ENCODE peak calls at places on chromosomes 4 and X, in six cellular contexts. One of them, this sample, is unnamed.
A peak's percentile ranks its signal among the peaks of the same experiment; 100 is the strongest.

GRCh38 chr4:104571341-104571740 is 76.6 kb upstream of the CXXC4 start:
- DNase-seq in EH: no peak
- DNase-seq in putamen: no peak
- DNase-seq in astrocyte of the hippocampus: peak; percentile 41
- DNase-seq in ovary: no peak
- DNase-seq in GM03348: no peak
- DNase-seq in this sample: no peak

GRCh38 chrX:69027181-69028005 is 137.9 kb downstream of the PJA1 start:
- DNase-seq in EH: peak; percentile 48
- DNase-seq in putamen: no peak
- DNase-seq in astrocyte of the hippocampus: peak; percentile 73
- DNase-seq in ovary: no peak
- DNase-seq in GM03348: no peak
- DNase-seq in this sample: no peak

GRCh38 chrX:9466711-9467110 is 1.9 kb downstream of the TBL1X start:
- DNase-seq in EH: no peak
- DNase-seq in putamen: no peak
- DNase-seq in astrocyte of the hippocampus: no peak
- DNase-seq in ovary: no peak
- DNase-seq in GM03348: no peak
- DNase-seq in this sample: no peak

GRCh38 chr4:3108211-3108610 is 33.7 kb downstream of the HTT start:
- DNase-seq in EH: peak; percentile 75
- DNase-seq in putamen: no peak
- DNase-seq in astrocyte of the hippocampus: no peak
- DNase-seq in ovary: no peak
- DNase-seq in GM03348: peak; percentile 11
- DNase-seq in this sample: peak; percentile 34

GRCh38 chr4:174631901-174632758 is 109.8 kb upstream of the HPGD start:
- DNase-seq in EH: peak; percentile 39
- DNase-seq in putamen: peak; percentile 12
- DNase-seq in astrocyte of the hippocampus: peak; percentile 50
- DNase-seq in ovary: no peak
- DNase-seq in GM03348: peak; percentile 58
- DNase-seq in this sample: peak; percentile 48

GRCh38 chr4:48578132-48578964 is 88.3 kb downstream of the ZAR1 start:
- DNase-seq in EH: peak; percentile 73
- DNase-seq in putamen: peak; percentile 82
- DNase-seq in astrocyte of the hippocampus: peak; percentile 82
- DNase-seq in ovary: peak; percentile 25
- DNase-seq in GM03348: peak; percentile 74
- DNase-seq in this sample: peak; percentile 79

GRCh38 chr4:147927377-147928137 is 195.7 kb downstream of the ARHGAP10 start:
- DNase-seq in EH: peak; percentile 57
- DNase-seq in putamen: no peak
- DNase-seq in astrocyte of the hippocampus: peak; percentile 34
- DNase-seq in ovary: no peak
- DNase-seq in GM03348: no peak
- DNase-seq in this sample: no peak

GRCh38 chr4:123591875-123592274 is 195.3 kb downstream of the SPRY1 start:
- DNase-seq in EH: no peak
- DNase-seq in putamen: no peak
- DNase-seq in astrocyte of the hippocampus: no peak
- DNase-seq in ovary: no peak
- DNase-seq in GM03348: no peak
- DNase-seq in this sample: no peak

GRCh38 chr4:11632488-11632887 is 203.8 kb upstream of the HS3ST1 start:
- DNase-seq in EH: no peak
- DNase-seq in putamen: no peak
- DNase-seq in astrocyte of the hippocampus: no peak
- DNase-seq in ovary: no peak
- DNase-seq in GM03348: no peak
- DNase-seq in this sample: no peak

GRCh38 chr4:915041-915474 is 17.1 kb downstream of the GAK start:
- DNase-seq in EH: no peak
- DNase-seq in putamen: no peak
- DNase-seq in astrocyte of the hippocampus: no peak
- DNase-seq in ovary: no peak
- DNase-seq in GM03348: no peak
- DNase-seq in this sample: no peak

GRCh38 chrX:153537526-153538295 is 20.3 kb downstream of the ATP2B3 start:
- DNase-seq in EH: no peak
- DNase-seq in putamen: no peak
- DNase-seq in astrocyte of the hippocampus: no peak
- DNase-seq in ovary: peak; percentile 55
- DNase-seq in GM03348: no peak
- DNase-seq in this sample: no peak

GRCh38 chr4:124111922-124112321 is 600.6 kb downstream of the ANKRD50 start:
- DNase-seq in EH: peak; percentile 82
- DNase-seq in putamen: no peak
- DNase-seq in astrocyte of the hippocampus: peak; percentile 85
- DNase-seq in ovary: no peak
- DNase-seq in GM03348: peak; percentile 58
- DNase-seq in this sample: peak; percentile 80

GRCh38 chr4:41281038-41281634 is 24.4 kb downstream of the UCHL1 start:
- DNase-seq in EH: peak; percentile 84
- DNase-seq in putamen: peak; percentile 79
- DNase-seq in astrocyte of the hippocampus: peak; percentile 90
- DNase-seq in ovary: peak; percentile 13
- DNase-seq in GM03348: peak; percentile 88
- DNase-seq in this sample: peak; percentile 72

GRCh38 chr4:117773067-117773946 is 261.0 kb upstream of the NDST3 start:
- DNase-seq in EH: no peak
- DNase-seq in putamen: no peak
- DNase-seq in astrocyte of the hippocampus: peak; percentile 61
- DNase-seq in ovary: no peak
- DNase-seq in GM03348: no peak
- DNase-seq in this sample: no peak

GRCh38 chrX:40474205-40474626 is 106.6 kb upstream of the ATP6AP2 start:
- DNase-seq in EH: no peak
- DNase-seq in putamen: no peak
- DNase-seq in astrocyte of the hippocampus: peak; percentile 65
- DNase-seq in ovary: no peak
- DNase-seq in GM03348: peak; percentile 2
- DNase-seq in this sample: peak; percentile 5

GRCh38 chr4:82360298-82361177 is 13.3 kb downstream of the HNRNPD start:
- DNase-seq in EH: peak; percentile 44
- DNase-seq in putamen: no peak
- DNase-seq in astrocyte of the hippocampus: peak; percentile 51
- DNase-seq in ovary: no peak
- DNase-seq in GM03348: peak; percentile 35
- DNase-seq in this sample: no peak

GRCh38 chr4:101211146-101211553 is 136.2 kb downstream of the PPP3CA start:
- DNase-seq in EH: peak; percentile 77
- DNase-seq in putamen: no peak
- DNase-seq in astrocyte of the hippocampus: peak; percentile 39
- DNase-seq in ovary: no peak
- DNase-seq in GM03348: no peak
- DNase-seq in this sample: no peak

GRCh38 chr4:151218343-151218742 is 58.6 kb upstream of the PRSS48 start:
- DNase-seq in EH: peak; percentile 41
- DNase-seq in putamen: no peak
- DNase-seq in astrocyte of the hippocampus: no peak
- DNase-seq in ovary: no peak
- DNase-seq in GM03348: no peak
- DNase-seq in this sample: no peak

GRCh38 chr4:142883433-142883832 is 37.3 kb upstream of the INPP4B start:
- DNase-seq in EH: no peak
- DNase-seq in putamen: no peak
- DNase-seq in astrocyte of the hippocampus: peak; percentile 7
- DNase-seq in ovary: no peak
- DNase-seq in GM03348: no peak
- DNase-seq in this sample: no peak